ENCODE peak calls at places on chromosomes 3 and 15, in four cellular contexts. One of them, this sample, is unnamed.

GRCh38 chr3:178099885-178100284 is 436.4 kb upstream of the KCNMB2 start:
- ATAC-seq in upper lobe of left lung: no peak
- ATAC-seq in GM12878: no peak
- ATAC-seq in A549: no peak
- ATAC-seq in this sample: no peak

GRCh38 chr3:71128951-71129350 is 454.6 kb downstream of the FOXP1 start:
- ATAC-seq in upper lobe of left lung: no peak
- ATAC-seq in GM12878: no peak
- ATAC-seq in A549: no peak
- ATAC-seq in this sample: no peak

GRCh38 chr3:128072454-128073184 is 20.4 kb downstream of the SEC61A1 start:
- ATAC-seq in upper lobe of left lung: no peak
- ATAC-seq in GM12878: no peak
- ATAC-seq in A549: no peak
- ATAC-seq in this sample: no peak

GRCh38 chr3:139117136-139117675 is 72.5 kb upstream of the PRR23C start:
- ATAC-seq in upper lobe of left lung: no peak
- ATAC-seq in GM12878: no peak
- ATAC-seq in A549: peak; percentile 43
- ATAC-seq in this sample: no peak

GRCh38 chr3:98761656-98762229 is 1.4 kb upstream of the ST3GAL6 start:
- ATAC-seq in upper lobe of left lung: no peak
- ATAC-seq in GM12878: peak; percentile 23
- ATAC-seq in A549: no peak
- ATAC-seq in this sample: no peak

GRCh38 chr15:52137432-52138357 is 25.1 kb upstream of the BCL2L10 start:
- ATAC-seq in upper lobe of left lung: peak; percentile 8
- ATAC-seq in GM12878: peak; percentile 53
- ATAC-seq in A549: no peak
- ATAC-seq in this sample: no peak

GRCh38 chr15:86001200-86001599 is 78.5 kb upstream of the AGBL1 start:
- ATAC-seq in upper lobe of left lung: no peak
- ATAC-seq in GM12878: no peak
- ATAC-seq in A549: no peak
- ATAC-seq in this sample: peak; percentile 62

GRCh38 chr3:123783811-123784210 is 100.3 kb downstream of the MYLK start:
- ATAC-seq in upper lobe of left lung: no peak
- ATAC-seq in GM12878: no peak
- ATAC-seq in A549: no peak
- ATAC-seq in this sample: no peak

GRCh38 chr3:84318273-84318809 is 640.4 kb upstream of the CADM2 start:
- ATAC-seq in upper lobe of left lung: no peak
- ATAC-seq in GM12878: no peak
- ATAC-seq in A549: no peak
- ATAC-seq in this sample: no peak

GRCh38 chr15:41022487-41023090 is 69.3 kb downstream of the CHAC1 start:
- ATAC-seq in upper lobe of left lung: no peak
- ATAC-seq in GM12878: peak; percentile 87
- ATAC-seq in A549: peak; percentile 83
- ATAC-seq in this sample: peak; percentile 55

GRCh38 chr3:102038477-102039142 is 189.3 kb downstream of the NFKBIZ start:
- ATAC-seq in upper lobe of left lung: no peak
- ATAC-seq in GM12878: peak; percentile 88
- ATAC-seq in A549: no peak
- ATAC-seq in this sample: no peak

GRCh38 chr3:112111785-112112402 is 21.2 kb downstream of the GCSAM start:
- ATAC-seq in upper lobe of left lung: peak; percentile 64
- ATAC-seq in GM12878: peak; percentile 59
- ATAC-seq in A549: peak; percentile 96
- ATAC-seq in this sample: no peak

GRCh38 chr3:98966862-98967554 is 65.5 kb upstream of the DCBLD2 start:
- ATAC-seq in upper lobe of left lung: no peak
- ATAC-seq in GM12878: no peak
- ATAC-seq in A549: peak; percentile 83
- ATAC-seq in this sample: no peak

GRCh38 chr15:62549345-62549970 is 384.4 kb upstream of the C2CD4B start:
- ATAC-seq in upper lobe of left lung: no peak
- ATAC-seq in GM12878: peak; percentile 62
- ATAC-seq in A549: peak; percentile 94
- ATAC-seq in this sample: no peak

GRCh38 chr3:156665296-156665695 is 9.1 kb upstream of the TIPARP start:
- ATAC-seq in upper lobe of left lung: no peak
- ATAC-seq in GM12878: no peak
- ATAC-seq in A549: no peak
- ATAC-seq in this sample: no peak

GRCh38 chr3:151814588-151814987 is 672 bp downstream of the AADAC start:
- ATAC-seq in upper lobe of left lung: no peak
- ATAC-seq in GM12878: no peak
- ATAC-seq in A549: no peak
- ATAC-seq in this sample: no peak

GRCh38 chr3:151818361-151818760 is 4.4 kb downstream of the AADAC start:
- ATAC-seq in upper lobe of left lung: no peak
- ATAC-seq in GM12878: no peak
- ATAC-seq in A549: no peak
- ATAC-seq in this sample: no peak

GRCh38 chr3:151816091-151816604 is 2.2 kb downstream of the AADAC start:
- ATAC-seq in upper lobe of left lung: peak; percentile 84
- ATAC-seq in GM12878: no peak
- ATAC-seq in A549: peak; percentile 96
- ATAC-seq in this sample: no peak

GRCh38 chr3:151819910-151820309 is 6.0 kb downstream of the AADAC start:
- ATAC-seq in upper lobe of left lung: no peak
- ATAC-seq in GM12878: no peak
- ATAC-seq in A549: no peak
- ATAC-seq in this sample: no peak

DNA sequence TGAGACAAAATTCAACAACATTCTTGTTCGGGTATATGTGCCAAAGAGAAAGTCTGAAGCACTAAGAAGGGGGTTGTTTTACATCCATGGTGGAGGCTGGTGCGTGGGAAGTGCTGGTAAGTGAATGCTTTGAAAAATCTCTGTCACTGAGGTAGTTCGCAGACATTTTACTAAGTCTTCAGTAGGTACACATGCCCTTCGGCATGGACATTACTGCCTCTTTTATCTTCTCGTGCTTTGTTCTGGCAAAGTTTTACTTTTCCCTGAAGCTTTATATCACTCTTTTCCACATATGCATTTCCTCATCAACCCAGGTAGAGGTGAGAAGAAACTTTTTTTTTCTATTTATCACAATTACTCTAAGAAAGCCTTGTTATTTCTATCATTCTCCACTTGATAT is 3.6 kb downstream of the AADAC start:
- ATAC-seq in upper lobe of left lung: no peak
- ATAC-seq in GM12878: no peak
- ATAC-seq in A549: no peak
- ATAC-seq in this sample: no peak
- TF ChIP-seq EP300 in upper lobe of left lung: no peak
- TF ChIP-seq EP300 in GM12878: no peak
- TF ChIP-seq EP300 in A549: no peak
- TF ChIP-seq EP300 in this sample: no peak

GRCh38 chr3:47857151-47857550 is 54.2 kb downstream of the DHX30 start:
- ATAC-seq in upper lobe of left lung: no peak
- ATAC-seq in GM12878: no peak
- ATAC-seq in A549: no peak
- ATAC-seq in this sample: no peak
- H3K4me1 ChIP-seq in upper lobe of left lung: no peaks in the 10 kb centered on the region
- H3K4me1 ChIP-seq in GM12878: no peaks in the 10 kb centered on the region
- H3K4me1 ChIP-seq in A549: no peaks in the 10 kb centered on the region
- H3K4me1 ChIP-seq in this sample: no peaks in the 10 kb centered on the region

GRCh38 chr15:58077427-58077826 is 11.9 kb upstream of the ALDH1A2 start:
- ATAC-seq in upper lobe of left lung: no peak
- ATAC-seq in GM12878: peak; percentile 40
- ATAC-seq in A549: peak; percentile 71
- ATAC-seq in this sample: no peak
- TF ChIP-seq EP300 in upper lobe of left lung: no peak
- TF ChIP-seq EP300 in GM12878: no peak
- TF ChIP-seq EP300 in A549: no peak
- TF ChIP-seq EP300 in this sample: no peak

DNA sequence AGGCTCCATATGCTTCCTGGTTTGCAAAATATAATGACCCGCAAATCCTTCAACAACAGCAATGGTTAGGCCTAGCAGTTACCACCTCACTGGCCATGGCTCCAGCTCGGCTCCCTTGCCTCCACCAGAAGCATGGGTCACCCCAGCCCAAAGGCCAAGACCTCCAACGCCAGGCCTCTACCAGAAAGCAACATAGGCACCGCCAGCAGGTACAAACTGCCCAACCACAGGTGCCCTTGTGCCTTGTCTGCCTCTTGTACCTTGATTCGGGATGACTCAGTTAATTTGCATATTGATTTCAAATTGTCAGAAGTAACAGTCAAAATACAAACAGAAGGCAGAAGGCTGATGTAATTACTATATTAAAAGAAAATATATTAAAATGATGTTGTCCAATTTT is 124.7 kb downstream of the IL5RA start:
- ATAC-seq in upper lobe of left lung: no peak
- ATAC-seq in GM12878: no peak
- ATAC-seq in A549: no peak
- ATAC-seq in this sample: no peak
- H3K4me1 ChIP-seq in upper lobe of left lung: no peaks in the 10 kb centered on the region
- H3K4me1 ChIP-seq in GM12878: no peaks in the 10 kb centered on the region
- H3K4me1 ChIP-seq in A549: no peaks in the 10 kb centered on the region
- H3K4me1 ChIP-seq in this sample: no peaks in the 10 kb centered on the region

DNA sequence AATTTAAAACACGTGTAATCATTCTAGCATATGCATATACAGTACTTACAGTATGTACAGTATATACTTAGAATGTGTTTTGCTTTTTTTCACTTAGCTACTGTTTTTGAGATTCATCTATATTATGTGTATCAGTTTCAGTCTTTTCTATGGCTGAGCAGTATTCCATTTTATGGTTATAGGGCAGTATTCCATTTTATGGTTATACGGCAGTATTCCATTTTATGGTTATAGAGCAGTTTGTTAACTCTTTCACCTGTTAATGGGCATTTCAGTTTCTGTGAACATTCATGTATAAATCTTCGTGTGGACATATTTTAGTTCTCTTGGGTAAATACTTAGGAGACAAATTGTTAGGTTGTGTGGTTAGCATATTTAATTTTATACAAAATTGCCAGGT is 40.9 kb downstream of the PDCD6IP start:
- ATAC-seq in upper lobe of left lung: no peak
- ATAC-seq in GM12878: no peak
- ATAC-seq in A549: no peak
- ATAC-seq in this sample: no peak
- TF ChIP-seq EP300 in upper lobe of left lung: no peak
- TF ChIP-seq EP300 in GM12878: no peak
- TF ChIP-seq EP300 in A549: no peak
- TF ChIP-seq EP300 in this sample: no peak

This sample was measured in gastroesophageal sphincter.